ENCODE peak calls at places on chromosome 21, in six cellular contexts. L is astrocyte of the spinal cord, Q is PC-3, O is cardiac muscle cell, Z is sigmoid colon, J is omental fat pad. S is an unnamed sample.
A peak's percentile ranks its signal among the peaks of the same experiment; 100 is the strongest.

GRCh38 chr21:34722684-34723300 is 54.0 kb downstream of the CLIC6 start:
- DNase-seq in Q (peak; percentile 32), J (no peak), L (no peak), Z (no peak), O (no peak), S (peak; percentile 34)

GRCh38 chr21:25963186-25963585 is 207.4 kb downstream of the APP start:
- DNase-seq in L (peak; percentile 78), O (no peak), J (no peak), Z (no peak), Q (peak; percentile 85), S (no peak)

GRCh38 chr21:28742527-28742926 is 250.2 kb downstream of the LTN1 start:
- DNase-seq in O (no peak), Q (peak; percentile 75), Z (no peak), L (peak; percentile 65), J (no peak), S (no peak)

GRCh38 chr21:39325458-39325857 is 12.0 kb upstream of the BRWD1 start:
- DNase-seq in Q (no peak), O (no peak), Z (no peak), J (no peak), L (no peak), S (no peak)

GRCh38 chr21:24456358-24456757 is 1150.9 kb downstream of the MRPL39 start:
- DNase-seq in O (no peak), Q (no peak), Z (no peak), J (no peak), L (peak; percentile 3), S (no peak)

GRCh38 chr21:40049031-40049958 is 182.1 kb downstream of the PCP4 start:
- DNase-seq in Z (peak; percentile 83), L (peak; percentile 83), O (peak; percentile 19), J (no peak), Q (no peak), S (no peak)

GRCh38 chr21:16154961-16155360 is 425.2 kb downstream of the USP25 start:
- DNase-seq in L (no peak), J (no peak), Q (no peak), Z (no peak), O (peak; percentile 12), S (no peak)

GRCh38 chr21:9730866-9731265 is 790.5 kb upstream of the TPTE start:
- DNase-seq in J (no peak), Z (no peak), L (no peak), O (no peak), Q (no peak), S (no peak)

GRCh38 chr21:39313042-39313456 is 383 bp downstream of the BRWD1 start:
- DNase-seq in J (no peak), O (peak; percentile 36), Z (peak; percentile 70), L (no peak), Q (no peak), S (peak; percentile 34)

GRCh38 chr21:45325206-45326168 is 37.8 kb upstream of the POFUT2 start:
- DNase-seq in Z (peak; percentile 63), L (no peak), J (no peak), Q (no peak), O (no peak), S (no peak)

GRCh38 chr21:45326169-45326833 is 38.6 kb upstream of the POFUT2 start:
- DNase-seq in J (no peak), O (no peak), Q (no peak), Z (peak; percentile 66), L (no peak), S (no peak)

GRCh38 chr21:45323487-45324380 is 36.0 kb upstream of the POFUT2 start:
- DNase-seq in J (no peak), Z (peak; percentile 62), Q (no peak), O (no peak), L (no peak), S (no peak)

GRCh38 chr21:45322960-45323461 is 35.3 kb upstream of the POFUT2 start:
- DNase-seq in O (no peak), Q (no peak), Z (peak; percentile 70), J (no peak), L (no peak), S (no peak)

DNA sequence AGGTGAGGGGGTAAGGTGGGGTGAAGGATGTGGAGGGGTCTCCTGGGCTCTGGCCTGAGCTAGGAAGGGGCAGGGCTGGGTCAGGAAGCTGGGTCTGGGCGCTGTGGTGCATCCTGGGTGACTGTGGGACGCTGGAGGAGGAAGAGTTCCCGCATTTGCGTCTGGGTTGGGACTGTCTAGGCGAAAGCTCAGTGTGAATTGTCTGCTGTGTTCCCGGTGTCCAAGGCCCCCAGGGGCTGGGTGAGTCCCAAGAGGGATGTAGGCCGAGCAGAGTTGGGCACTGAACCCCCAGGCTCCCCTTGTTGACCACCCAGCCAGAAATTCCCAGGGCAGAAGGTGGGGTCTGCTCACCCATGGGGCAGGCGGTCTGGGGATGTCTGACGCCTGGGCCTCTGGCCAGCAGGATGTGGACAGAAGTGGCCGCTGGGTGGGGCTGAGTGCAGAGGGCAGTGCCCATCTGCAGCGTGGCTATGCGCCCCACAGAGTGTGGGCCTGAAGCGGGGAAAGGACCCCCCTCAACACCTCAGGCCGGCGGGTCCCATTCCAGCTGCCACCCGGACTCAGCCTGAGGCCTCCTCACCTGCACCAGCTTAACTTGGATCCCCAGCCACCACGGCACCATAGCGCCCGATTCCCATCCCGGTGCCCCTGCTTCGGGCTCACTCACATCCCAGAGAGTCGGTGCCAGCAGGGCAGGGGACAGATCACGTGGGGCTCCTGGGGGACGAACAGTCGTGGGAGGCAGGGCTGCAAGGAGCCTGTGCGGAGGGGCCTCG is 36.9 kb upstream of the POFUT2 start:
- DNase-seq in O (no peak), Z (peak; percentile 67), Q (no peak), J (no peak), L (no peak), S (no peak)
- TF ChIP-seq CTCF in O (no peak), Z (no peak), Q (peak; percentile 17), J (no peak), L (no peak), S (no peak)

GRCh38 chr21:32307706-32308105 is 9.1 kb downstream of the MRAP start:
- DNase-seq in L (peak; percentile 17), Q (no peak), O (no peak), Z (no peak), J (no peak), S (no peak)

GRCh38 chr21:32303385-32303784 is 4.7 kb downstream of the MRAP start:
- DNase-seq in J (no peak), Z (no peak), O (no peak), Q (no peak), L (no peak), S (no peak)

GRCh38 chr21:32308696-32309095 is 10.0 kb downstream of the MRAP start:
- DNase-seq in J (no peak), L (no peak), Q (no peak), O (no peak), Z (no peak), S (no peak)

GRCh38 chr21:32304998-32305397 is 6.3 kb downstream of the MRAP start:
- DNase-seq in Z (no peak), J (no peak), O (no peak), L (no peak), Q (no peak), S (no peak)

GRCh38 chr21:32306021-32306780 is 7.5 kb downstream of the MRAP start:
- DNase-seq in J (no peak), Q (no peak), O (peak; percentile 43), Z (no peak), L (peak; percentile 7), S (peak; percentile 89)
- TF ChIP-seq CTCF in J (no peak), Q (peak; percentile 33), O (peak; percentile 36), Z (peak; percentile 21), L (peak; percentile 43), S (peak; percentile 57)

GRCh38 chr21:37565530-37566223 is 199.1 kb downstream of the DYRK1A start:
- DNase-seq in O (no peak), Z (no peak), J (no peak), Q (no peak), L (peak; percentile 46), S (no peak)

GRCh38 chr21:37562920-37563640 is 196.5 kb downstream of the DYRK1A start:
- DNase-seq in J (no peak), Z (peak; percentile 71), Q (no peak), O (no peak), L (no peak), S (peak; percentile 40)

GRCh38 chr21:37564924-37565529 is 198.5 kb downstream of the DYRK1A start:
- DNase-seq in J (no peak), L (peak; percentile 24), Z (no peak), O (no peak), Q (peak; percentile 6), S (no peak)

GRCh38 chr21:37563641-37564340 is 197.2 kb downstream of the DYRK1A start:
- DNase-seq in Q (peak; percentile 96), J (peak; percentile 74), L (peak; percentile 95), O (peak; percentile 73), Z (peak; percentile 96), S (peak; percentile 50)

DNA sequence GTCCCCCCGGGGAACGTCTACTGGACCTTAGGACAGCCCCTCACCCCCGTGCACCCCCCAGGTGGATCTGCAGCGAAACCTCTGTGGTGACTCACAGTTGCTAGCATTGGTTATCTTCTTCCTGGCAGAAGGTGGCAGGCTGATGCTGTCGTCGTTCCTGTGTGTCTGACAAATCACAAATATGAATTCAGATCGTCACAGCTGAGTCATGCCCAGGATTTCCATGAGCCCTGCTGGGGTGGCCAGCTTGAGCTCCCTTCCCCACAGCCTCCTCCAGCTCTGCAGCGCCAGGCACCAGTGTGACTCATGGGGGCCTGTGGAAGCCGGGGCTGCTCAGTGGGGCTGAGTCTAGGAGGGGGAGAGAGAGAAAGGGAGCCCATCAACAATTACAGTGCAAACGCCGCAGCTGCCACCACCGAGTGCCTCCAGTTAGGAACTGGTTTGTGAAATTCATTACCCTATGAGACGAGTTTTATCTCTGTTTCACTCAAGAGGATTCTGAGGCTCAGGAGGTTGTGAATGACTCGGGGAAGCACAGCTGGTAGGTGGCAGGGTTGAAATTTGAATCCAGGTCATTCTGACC is 197.9 kb downstream of the DYRK1A start:
- DNase-seq in Z (peak; percentile 90), O (peak; percentile 31), J (peak; percentile 64), L (peak; percentile 99), Q (peak; percentile 99), S (peak; percentile 10)
- TF ChIP-seq CTCF in Z (no peak), O (no peak), J (no peak), L (no peak), Q (peak; percentile 26), S (no peak)

DNA sequence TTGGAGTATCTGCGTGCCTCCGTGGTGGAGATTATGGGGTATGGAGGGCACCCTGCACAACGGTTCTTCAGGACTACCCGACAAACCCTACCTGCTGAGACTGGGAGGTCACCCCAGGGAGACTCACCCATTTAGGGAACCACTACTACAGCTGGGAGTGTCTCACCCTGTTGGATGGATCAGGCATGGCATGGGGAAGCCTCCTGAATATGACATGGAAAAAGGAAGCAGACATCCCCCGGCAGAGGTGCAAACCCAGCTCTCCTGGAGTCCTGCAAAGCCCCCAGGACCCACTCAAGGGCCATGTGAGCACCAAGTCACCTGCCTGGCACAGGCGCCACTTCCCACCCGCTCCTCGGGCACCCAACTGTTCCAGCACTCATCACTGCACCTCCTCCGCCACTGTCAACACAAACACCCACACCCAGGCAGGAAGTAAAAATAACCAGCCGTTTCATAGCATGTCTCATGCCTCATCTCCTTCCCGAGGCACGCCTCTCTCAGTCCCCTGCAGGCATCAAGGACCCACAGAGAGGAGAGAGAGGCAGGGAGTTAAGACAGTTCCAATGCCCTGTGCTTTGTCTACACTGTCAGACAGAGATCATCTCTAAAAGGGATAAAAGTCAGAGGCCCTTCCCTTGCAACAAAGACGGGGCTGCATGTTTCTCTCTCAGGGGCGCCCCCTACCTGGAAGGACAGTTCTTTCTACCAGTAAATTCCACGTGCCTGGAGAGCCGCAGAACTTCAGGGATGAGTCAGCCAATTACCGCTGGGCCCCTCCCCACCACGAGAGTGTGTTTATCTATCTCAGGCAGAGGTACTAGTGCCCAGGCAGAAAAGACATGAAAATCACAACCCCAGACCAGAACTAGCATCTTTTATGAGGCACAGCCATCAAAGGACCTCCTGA is 150.1 kb upstream of the SOD1 start:
- DNase-seq in J (no peak), Q (peak; percentile 81), Z (no peak), O (no peak), L (peak; percentile 53), S (peak; percentile 23)
- TF ChIP-seq CTCF in J (no peak), Q (peak; percentile 86), Z (no peak), O (peak; percentile 33), L (peak; percentile 43), S (no peak)

GRCh38 chr21:42537106-42537742 is 23.6 kb downstream of the SLC37A1 start:
- DNase-seq in L (no peak), O (no peak), Z (peak; percentile 14), J (no peak), Q (peak; percentile 22), S (no peak)
- TF ChIP-seq CTCF in L (peak; percentile 56), O (peak; percentile 29), Z (no peak), J (no peak), Q (peak; percentile 54), S (no peak)

S was measured in endothelial cell.